ENCODE peak calls at places on chromosomes 3 and 15, in seven cellular contexts. I, D, O, H, R, Y and U are unnamed samples.

GRCh38 chr15:48149858-48150257 is 28.2 kb downstream of the MYEF2 start:
- DNase-seq in D (no peak), H (no peak), O (no peak), Y (no peak), I (no peak), R (no peak), U (no peak)

GRCh38 chr3:58487140-58487886 is 4.6 kb upstream of the KCTD6 start:
- DNase-seq in O (no peak), I (no peak), Y (no peak), H (no peak), R (no peak), D (no peak), U (no peak)

GRCh38 chr3:181252626-181253025 is 263.1 kb upstream of the DNAJC19 start:
- DNase-seq in I (no peak), R (no peak), D (no peak), H (no peak), Y (no peak), O (no peak), U (no peak)

GRCh38 chr15:92095691-92096090 is 242.2 kb downstream of the SLCO3A1 start:
- DNase-seq in R (no peak), H (no peak), Y (peak), O (no peak), I (no peak), D (no peak), U (no peak)

GRCh38 chr3:1235526-1236120 is 142.8 kb downstream of the CNTN6 start:
- DNase-seq in H (no peak), I (no peak), O (no peak), R (no peak), D (no peak), Y (no peak), U (no peak)

GRCh38 chr3:111012388-111013248 is 59.0 kb upstream of the NECTIN3 start:
- DNase-seq in I (no peak), O (no peak), R (peak), D (no peak), Y (no peak), H (no peak), U (no peak)

GRCh38 chr3:53883008-53883407 is 1.1 kb upstream of the ACTR8 start:
- DNase-seq in O (no peak), R (no peak), I (no peak), D (no peak), Y (no peak), H (no peak), U (no peak)

GRCh38 chr3:169071003-169071402 is 592.5 kb downstream of the MECOM start:
- DNase-seq in R (no peak), Y (no peak), I (no peak), O (no peak), D (no peak), H (no peak), U (no peak)

GRCh38 chr3:60577601-60578000 is 673.7 kb downstream of the FHIT start:
- DNase-seq in I (no peak), O (no peak), R (no peak), D (no peak), H (no peak), Y (no peak), U (no peak)

GRCh38 chr15:52785672-52786406 is 4.3 kb downstream of the ONECUT1 start:
- DNase-seq in Y (no peak), D (no peak), R (no peak), H (no peak), I (no peak), O (peak), U (no peak)

GRCh38 chr3:66144792-66145733 is 75.7 kb upstream of the SLC25A26 start:
- DNase-seq in O (no peak), R (no peak), H (no peak), I (no peak), Y (no peak), D (no peak), U (no peak)

GRCh38 chr3:55484191-55484644 is 2.9 kb downstream of the WNT5A start:
- DNase-seq in I (no peak), Y (no peak), O (no peak), R (no peak), D (no peak), H (no peak), U (no peak)

GRCh38 chr3:100891827-100892226 is 101.4 kb downstream of the ABI3BP start:
- DNase-seq in O (no peak), I (no peak), H (no peak), R (no peak), D (no peak), Y (no peak), U (no peak)

GRCh38 chr15:83565553-83566159 is 88.3 kb upstream of the ADAMTSL3 start:
- DNase-seq in Y (peak), I (no peak), O (no peak), D (no peak), H (no peak), R (no peak), U (no peak)

DNA sequence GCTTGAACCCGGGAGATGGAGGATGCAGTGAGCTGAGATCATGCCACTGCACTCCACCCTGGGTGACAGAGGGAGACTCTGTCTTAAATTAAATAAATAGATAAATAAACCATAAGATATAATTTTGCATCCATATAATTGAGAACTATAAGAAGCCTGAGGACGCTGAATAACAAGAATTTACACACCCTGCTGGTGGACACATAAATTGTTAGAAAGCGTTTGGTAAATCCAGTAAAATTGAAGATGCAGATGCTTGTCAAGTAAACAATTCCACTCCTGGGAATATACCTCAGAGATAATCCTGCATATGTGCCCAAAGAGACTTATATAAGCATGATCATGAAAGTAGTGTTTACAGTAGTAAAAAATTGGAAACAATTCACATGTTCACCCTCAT is 41.7 kb downstream of the TTC23 start:
- DNase-seq in I (no peak), H (no peak), Y (no peak), O (no peak), D (no peak), R (no peak), U (no peak)
- TF ChIP-seq CTCF in I (no peak), H (no peak), Y (no peak), O (no peak), D (no peak), R (no peak), U (no peak)

DNA sequence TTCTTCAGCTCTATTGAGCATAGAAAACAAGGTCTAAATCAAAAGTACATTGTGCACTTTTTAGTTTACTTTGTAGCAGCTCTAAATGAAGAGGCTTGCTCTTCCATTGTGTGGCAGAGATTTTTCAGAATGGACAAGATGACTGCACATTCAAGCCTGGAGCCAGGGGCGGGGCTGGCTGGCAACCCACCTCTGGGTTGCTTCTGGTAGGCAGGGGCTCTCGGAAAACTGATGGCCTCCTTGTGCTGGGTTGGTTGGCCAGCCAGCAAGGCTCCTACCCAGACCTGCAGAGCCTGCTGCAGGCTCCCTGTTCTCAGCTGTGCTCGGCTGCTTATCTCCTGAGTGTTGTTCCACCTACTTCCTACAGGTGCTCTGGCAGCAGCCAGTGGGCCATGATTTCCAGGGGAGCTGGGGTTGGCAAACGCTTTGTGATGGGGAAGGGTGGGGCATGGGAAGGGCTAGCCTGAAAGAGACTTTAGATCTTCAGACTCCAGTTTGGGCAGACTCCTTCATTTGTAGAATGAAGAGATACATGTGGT is 8.8 kb downstream of the BSN start:
- DNase-seq in O (peak), I (no peak), H (no peak), D (no peak), Y (no peak), R (no peak), U (no peak)
- TF ChIP-seq CTCF in O (no peak), I (no peak), H (no peak), D (no peak), Y (no peak), R (no peak), U (no peak)

DNA sequence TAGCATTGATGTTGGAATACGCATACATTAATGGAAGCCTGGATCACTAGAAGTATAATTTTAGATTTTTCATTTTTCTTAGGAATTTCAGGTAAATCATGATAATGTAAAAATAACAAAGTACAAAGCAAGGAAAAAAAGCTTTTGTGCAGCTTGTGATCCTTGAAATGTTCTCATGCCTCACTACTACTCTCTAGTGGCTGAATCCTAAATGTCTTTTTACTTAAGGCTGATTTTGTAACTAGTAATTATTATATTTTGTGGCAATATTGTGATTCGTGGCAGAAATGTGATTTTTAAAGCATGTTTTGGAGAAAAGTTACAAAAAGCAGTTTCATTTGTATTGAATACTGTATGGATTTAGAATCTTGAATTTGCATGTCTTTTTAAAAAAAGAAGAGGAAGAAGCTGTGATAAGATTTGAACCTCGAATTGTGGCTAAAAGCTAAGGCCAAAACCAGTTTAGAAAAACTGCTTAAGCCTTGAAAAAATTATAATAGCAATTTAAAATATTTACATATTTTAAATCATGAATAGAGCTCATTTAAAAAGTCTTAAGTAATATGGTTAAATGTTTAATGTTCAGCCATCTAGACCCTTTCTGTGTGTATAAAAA is 39.0 kb downstream of the U2SURP start:
- DNase-seq in H (no peak), R (no peak), D (no peak), O (no peak), Y (no peak), I (no peak), U (no peak)
- TF ChIP-seq CTCF in H (no peak), R (no peak), D (peak), O (peak), Y (peak), I (peak), U (peak)

GRCh38 chr15:49330166-49330565 is 92.9 kb upstream of the FGF7 start:
- DNase-seq in I (no peak), H (no peak), O (no peak), D (no peak), R (no peak), Y (no peak), U (no peak)
- TF ChIP-seq CTCF in I (no peak), H (no peak), O (no peak), D (no peak), R (no peak), Y (no peak), U (no peak)

DNA sequence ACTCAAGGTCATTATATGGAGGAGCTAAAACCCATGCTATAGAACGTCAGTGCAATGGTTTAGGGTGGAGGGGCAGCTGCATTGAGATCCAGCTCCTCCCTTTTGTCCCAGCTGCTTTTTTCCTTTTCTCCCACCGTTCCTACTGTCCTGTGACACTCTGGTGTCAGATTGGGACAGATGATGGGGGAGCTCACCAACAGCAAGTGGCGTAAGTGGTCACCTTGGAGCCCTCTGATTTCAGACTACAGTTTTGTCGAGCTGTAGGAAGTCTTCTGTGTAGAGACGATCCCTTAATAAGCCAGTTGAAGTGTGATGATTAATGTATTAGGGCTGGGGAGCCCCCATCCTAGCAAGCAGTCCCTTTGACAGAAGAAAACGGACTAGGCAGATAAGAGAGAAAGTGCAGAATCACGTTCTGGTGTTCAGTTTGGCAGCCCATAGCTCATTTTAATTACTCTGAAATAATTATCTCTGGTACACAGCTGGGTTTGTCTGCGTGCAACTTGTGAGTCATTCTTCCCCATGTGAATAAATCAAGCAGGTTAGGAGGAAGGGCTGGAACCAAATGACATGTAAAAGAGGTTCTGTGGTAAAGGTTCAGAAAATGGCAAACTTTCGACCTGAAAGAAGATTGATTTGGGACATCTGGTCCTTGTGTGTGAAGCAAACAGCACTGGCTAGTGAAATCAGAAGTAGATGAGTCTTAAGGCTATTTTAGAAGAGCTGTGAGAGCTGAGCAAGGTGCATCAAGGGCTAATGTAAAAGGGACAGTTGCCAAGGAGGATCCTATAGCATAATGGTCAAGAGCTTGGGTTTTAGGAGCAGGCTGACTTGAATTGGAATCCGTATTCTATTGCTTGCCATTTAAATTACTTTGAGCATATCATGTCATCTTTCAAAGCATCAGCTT is 241.4 kb downstream of the EDEM1 start:
- DNase-seq in D (no peak), H (no peak), I (no peak), Y (peak), R (no peak), O (no peak), U (no peak)
- TF ChIP-seq CTCF in D (no peak), H (no peak), I (no peak), Y (no peak), R (no peak), O (no peak), U (no peak)

GRCh38 chr3:136232413-136232812 is 17.7 kb upstream of the PCCB start:
- DNase-seq in Y (no peak), I (no peak), D (no peak), R (no peak), O (no peak), H (no peak), U (no peak)
- TF ChIP-seq CTCF in Y (no peak), I (no peak), D (no peak), R (no peak), O (no peak), H (no peak), U (no peak)

DNA sequence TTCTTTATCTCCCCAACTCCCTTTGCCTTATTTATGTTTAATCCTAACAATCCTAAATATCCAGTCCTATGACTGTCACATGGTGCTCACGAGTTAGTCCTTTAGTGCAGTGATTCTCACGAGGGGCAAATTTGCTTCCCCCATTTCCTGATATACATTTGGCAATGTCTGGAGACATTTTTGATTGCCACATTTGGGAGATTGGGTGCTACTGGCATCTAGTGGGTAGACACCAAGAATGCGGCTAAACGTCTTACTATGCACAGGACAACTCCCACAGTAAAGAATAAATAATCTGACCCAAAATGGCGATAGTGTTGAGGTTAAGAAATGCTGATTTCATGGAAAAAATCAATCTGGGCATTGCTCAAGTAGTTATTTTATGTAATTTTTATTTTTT is 466.5 kb downstream of the ROBO2 start:
- DNase-seq in I (no peak), D (no peak), H (no peak), O (no peak), R (no peak), Y (no peak), U (no peak)
- TF ChIP-seq CTCF in I (no peak), D (no peak), H (no peak), O (no peak), R (no peak), Y (no peak), U (no peak)

DNA sequence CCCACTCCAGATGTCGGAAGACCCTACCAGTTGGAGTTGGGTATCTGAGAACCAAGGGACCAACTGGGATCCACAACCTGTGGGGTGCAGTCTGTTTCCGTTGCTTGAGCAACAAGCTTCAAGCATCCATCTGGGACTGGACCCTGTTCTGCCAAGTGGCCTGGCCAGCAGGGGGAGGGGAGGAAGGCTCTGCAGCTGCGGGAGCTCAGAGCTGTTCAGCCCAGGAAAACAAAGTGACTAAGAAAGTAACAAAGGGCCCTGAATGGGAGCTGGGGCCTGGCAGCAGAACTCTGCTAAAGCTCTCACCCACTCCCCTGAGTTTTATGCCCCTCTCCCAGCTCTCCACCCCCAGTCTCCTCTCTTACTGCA is 2.7 kb downstream of the TYRO3 start:
- DNase-seq in H (no peak), O (peak), I (no peak), D (no peak), R (no peak), Y (no peak), U (no peak)
- TF ChIP-seq CTCF in H (no peak), O (no peak), I (no peak), D (no peak), R (no peak), Y (no peak), U (peak)

DNA sequence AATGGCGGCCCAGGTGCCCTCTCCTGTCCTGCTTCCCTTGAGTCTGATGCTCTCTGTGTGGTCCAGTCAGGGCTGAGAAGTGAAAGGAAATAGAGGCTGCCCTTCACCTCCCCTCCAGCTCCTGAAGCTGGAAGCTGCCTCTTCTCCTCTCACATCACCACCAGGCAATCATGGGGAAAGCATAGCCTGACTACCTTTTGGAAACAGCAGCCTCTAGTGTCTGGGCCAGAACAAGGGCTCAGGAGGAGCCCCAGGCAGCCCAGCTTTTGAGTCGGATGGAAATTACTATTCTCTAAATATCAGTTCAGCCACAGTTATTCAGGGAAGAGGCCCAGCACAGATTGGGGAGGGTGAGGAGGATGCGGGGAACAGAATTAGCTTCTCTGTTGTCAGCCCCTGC is 43.3 kb upstream of the CCDC174 start:
- DNase-seq in H (no peak), Y (no peak), I (no peak), D (no peak), O (no peak), R (no peak), U (no peak)
- TF ChIP-seq CTCF in H (no peak), Y (no peak), I (no peak), D (no peak), O (no peak), R (no peak), U (no peak)

GRCh38 chr3:10946526-10946925 is 46.0 kb upstream of the SLC6A1 start:
- DNase-seq in O (no peak), H (no peak), R (no peak), D (no peak), I (no peak), Y (no peak), U (no peak)
- TF ChIP-seq CTCF in O (no peak), H (no peak), R (no peak), D (no peak), I (no peak), Y (no peak), U (no peak)